ENCODE peak calls at places on chromosomes 11 and 22, in eight cellular contexts. E is dorsolateral prefrontal cortex; X is DMS153; K is activated naive CD4-positive, alpha-beta T cell treated with Interleukin-2 at 50 U/mL for 16 hours; S is MV-4-11; R is MM.1S; G is activated effector memory CD4-positive, alpha-beta T cell treated with anti-CD3 and anti-CD28 coated beads, Interleukin-2, amount 50 U/mL, for 16 hours; Q is RPMI7951. C is an unnamed sample.

GRCh38 chr11:27926981-27927481 is 180.9 kb downstream of the KIF18A start:
- DNase-seq in E (no peak), X (no peak), K (no peak), S (peak), R (no peak), G (no peak), Q (peak), C (no peak)

GRCh38 chr22:45007946-45008852 is 1.6 kb downstream of the PHF21B start:
- DNase-seq in E (no peak), X (no peak), K (no peak), S (no peak), R (no peak), G (no peak), Q (no peak), C (no peak)

GRCh38 chr11:76654310-76654851 is 16.2 kb downstream of the LRRC32 start:
- DNase-seq in E (no peak), X (no peak), K (no peak), S (no peak), R (no peak), G (no peak), Q (peak), C (no peak)

GRCh38 chr11:63518548-63518947 is 12.7 kb downstream of the LGALS12 start:
- DNase-seq in E (no peak), X (no peak), K (no peak), S (no peak), R (peak), G (no peak), Q (peak), C (no peak)

GRCh38 chr11:68214173-68215086 is 1.3 kb upstream of the KMT5B start:
- DNase-seq in E (peak), X (no peak), K (no peak), S (no peak), R (no peak), G (no peak), Q (no peak), C (peak)

GRCh38 chr11:67356867-67357561 is 3.7 kb upstream of the POLD4 start:
- DNase-seq in E (peak), X (peak), K (peak), S (peak), R (peak), G (peak), Q (peak), C (peak)

GRCh38 chr11:22244986-22245592 is 52.2 kb downstream of the ANO5 start:
- DNase-seq in E (peak), X (no peak), K (peak), S (peak), R (peak), G (peak), Q (peak), C (peak)

GRCh38 chr11:130514316-130514715 is 65.9 kb downstream of the ADAMTS15 start:
- DNase-seq in E (no peak), X (no peak), K (no peak), S (no peak), R (no peak), G (no peak), Q (peak), C (peak)

GRCh38 chr11:14082338-14082737 is 119.8 kb downstream of the SPON1 start:
- DNase-seq in E (no peak), X (no peak), K (no peak), S (no peak), R (no peak), G (no peak), Q (peak), C (no peak)

GRCh38 chr11:11789735-11790369 is 51.9 kb upstream of the USP47 start:
- DNase-seq in E (no peak), X (no peak), K (peak), S (peak), R (no peak), G (no peak), Q (peak), C (no peak)

GRCh38 chr11:30481385-30481784 is 104.8 kb downstream of the MPPED2 start:
- DNase-seq in E (no peak), X (no peak), K (no peak), S (no peak), R (no peak), G (no peak), Q (no peak), C (peak)

GRCh38 chr11:92897487-92897886 is 72.0 kb upstream of the MTNR1B start:
- DNase-seq in E (no peak), X (no peak), K (no peak), S (no peak), R (no peak), G (no peak), Q (no peak), C (no peak)

GRCh38 chr22:30485362-30485988 is 13.7 kb upstream of the SEC14L3 start:
- DNase-seq in E (peak), X (peak), K (peak), S (peak), R (peak), G (peak), Q (peak), C (peak)

C was measured in Ammon's horn.